ENCODE peak calls at places on chromosome 7, in seven cellular contexts. S is hepatocyte; L is fibroblast of lung; Z is CD8-positive, alpha-beta T cell; R is ovary; H is foreskin keratinocyte; X is mammary epithelial cell. F is an unnamed sample.

GRCh38 chr7:80087051-80087767 is 47.4 kb upstream of the GNAI1 start:
- DNase-seq in S (no peak), L (peak), Z (no peak), R (no peak), H (peak), X (no peak), F (no peak)

GRCh38 chr7:132709971-132710567 is 133.8 kb upstream of the PLXNA4 start:
- DNase-seq in S (peak), L (peak), Z (no peak), R (no peak), H (peak), X (peak), F (no peak)

GRCh38 chr7:158683541-158683940 is 21.1 kb downstream of the NCAPG2 start:
- DNase-seq in S (no peak), L (peak), Z (no peak), R (no peak), H (no peak), X (no peak), F (no peak)

GRCh38 chr7:117083648-117084047 is 130.3 kb downstream of the ST7 start:
- DNase-seq in S (no peak), L (no peak), Z (no peak), R (no peak), H (no peak), X (no peak), F (no peak)

GRCh38 chr7:5671053-5671452 is 110.4 kb downstream of the RNF216 start:
- DNase-seq in S (no peak), L (no peak), Z (no peak), R (no peak), H (peak), X (peak), F (no peak)

GRCh38 chr7:20114463-20114862 is 102.7 kb downstream of the MACC1 start:
- DNase-seq in S (peak), L (peak), Z (no peak), R (no peak), H (no peak), X (no peak), F (no peak)

GRCh38 chr7:28135296-28135695 is 45.3 kb downstream of the JAZF1 start:
- DNase-seq in S (no peak), L (peak), Z (no peak), R (no peak), H (no peak), X (no peak), F (no peak)

GRCh38 chr7:96710544-96710943 is 898 bp upstream of the SEM1 start:
- DNase-seq in S (no peak), L (no peak), Z (no peak), R (no peak), H (peak), X (no peak), F (no peak)

GRCh38 chr7:70707823-70708243 is 424.1 kb upstream of the GALNT17 start:
- DNase-seq in S (no peak), L (peak), Z (no peak), R (no peak), H (no peak), X (no peak), F (no peak)

GRCh38 chr7:135213831-135214230 is 2.5 kb upstream of the WDR91 start:
- DNase-seq in S (no peak), L (no peak), Z (no peak), R (no peak), H (peak), X (peak), F (no peak)

GRCh38 chr7:102098986-102099385 is 187.7 kb upstream of the SH2B2 start:
- DNase-seq in S (no peak), L (no peak), Z (no peak), R (no peak), H (no peak), X (no peak), F (no peak)

GRCh38 chr7:46626261-46627037 is 705.4 kb upstream of the IGFBP3 start:
- DNase-seq in S (no peak), L (no peak), Z (no peak), R (no peak), H (no peak), X (no peak), F (no peak)

GRCh38 chr7:46630031-46630430 is 709.0 kb upstream of the IGFBP3 start:
- DNase-seq in S (peak), L (peak), Z (no peak), R (no peak), H (no peak), X (no peak), F (no peak)

GRCh38 chr7:46625032-46625431 is 704.0 kb upstream of the IGFBP3 start:
- DNase-seq in S (no peak), L (no peak), Z (no peak), R (no peak), H (no peak), X (no peak), F (no peak)

GRCh38 chr7:46628389-46628788 is 707.3 kb upstream of the IGFBP3 start:
- DNase-seq in S (no peak), L (no peak), Z (no peak), R (no peak), H (no peak), X (no peak), F (no peak)

GRCh38 chr7:46627038-46627315 is 705.9 kb upstream of the IGFBP3 start:
- DNase-seq in S (no peak), L (peak), Z (no peak), R (no peak), H (no peak), X (no peak), F (no peak)
- H3K27ac ChIP-seq in S (peak), L (no peak), Z (no peak), R (no peak), H (no peak), X (no peak), F (no peak)

GRCh38 chr7:44099669-44100068 is 4.5 kb upstream of the AEBP1 start:
- DNase-seq in S (no peak), L (no peak), Z (no peak), R (no peak), H (no peak), X (no peak), F (no peak)
- H3K27ac ChIP-seq in S (no peak), L (no peak), Z (no peak), R (no peak), H (no peak), X (no peak), F (no peak)

DNA sequence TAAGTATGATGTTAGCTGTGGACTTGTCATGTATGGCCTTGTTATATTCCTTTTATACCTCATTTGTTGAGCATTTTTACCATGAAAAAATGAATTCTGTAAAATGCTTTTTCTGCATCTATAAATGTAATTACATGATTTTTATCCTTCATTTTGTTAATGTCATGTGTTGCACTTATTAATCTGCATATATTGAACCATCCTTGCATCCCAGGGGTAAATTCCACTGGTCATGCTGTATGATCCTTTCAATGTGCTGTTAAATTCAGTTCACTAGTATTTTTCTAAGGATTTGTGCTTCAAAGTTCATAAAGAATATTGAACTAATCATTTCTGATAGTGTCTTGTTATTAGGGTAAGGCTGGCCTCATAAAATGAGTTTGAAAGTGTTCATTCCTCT is 31.9 kb upstream of the AHR start:
- DNase-seq in S (no peak), L (no peak), Z (no peak), R (no peak), H (no peak), X (no peak), F (no peak)
- H3K27ac ChIP-seq in S (no peak), L (no peak), Z (no peak), R (no peak), H (no peak), X (no peak), F (no peak)

GRCh38 chr7:563629-564170 is 44.1 kb upstream of the PDGFA start:
- DNase-seq in S (no peak), L (no peak), Z (no peak), R (no peak), H (no peak), X (no peak), F (no peak)

GRCh38 chr7:561631-562393 is 42.2 kb upstream of the PDGFA start:
- DNase-seq in S (no peak), L (no peak), Z (no peak), R (peak), H (no peak), X (no peak), F (no peak)

GRCh38 chr7:562789-563628 is 43.4 kb upstream of the PDGFA start:
- DNase-seq in S (no peak), L (no peak), Z (no peak), R (no peak), H (no peak), X (no peak), F (no peak)

GRCh38 chr7:560966-561630 is 41.5 kb upstream of the PDGFA start:
- DNase-seq in S (no peak), L (no peak), Z (no peak), R (no peak), H (no peak), X (no peak), F (no peak)

DNA sequence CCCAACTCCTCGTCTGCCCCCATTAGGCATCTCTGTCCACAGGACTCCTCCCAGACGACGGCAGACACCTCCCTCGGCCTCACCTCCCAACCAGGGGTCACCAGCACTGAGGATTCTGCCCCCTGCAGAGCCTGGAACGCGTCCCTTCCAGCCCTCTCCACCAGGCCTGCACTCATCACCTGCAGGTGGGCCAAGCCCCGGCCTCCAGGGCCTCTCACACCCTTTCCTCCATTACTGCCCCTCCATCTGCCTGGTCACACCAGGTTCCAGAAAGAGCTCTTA is 42.7 kb upstream of the PDGFA start:
- DNase-seq in S (no peak), L (no peak), Z (no peak), R (no peak), H (no peak), X (no peak), F (no peak)
- H3K27ac ChIP-seq in S (no peak), L (no peak), Z (no peak), R (no peak), H (no peak), X (no peak), F (no peak)

GRCh38 chr7:99588868-99589267 is 9.2 kb upstream of the TMEM225B start:
- DNase-seq in S (no peak), L (no peak), Z (no peak), R (no peak), H (no peak), X (no peak), F (no peak)
- H3K27ac ChIP-seq in S (no peak), L (no peak), Z (no peak), R (no peak), H (no peak), X (no peak), F (no peak)

GRCh38 chr7:151225948-151226510 is 976 bp downstream of the ABCF2 start:
- DNase-seq in S (no peak), L (no peak), Z (no peak), R (no peak), H (no peak), X (no peak), F (no peak)
- H3K27ac ChIP-seq in S (no peak), L (peak), Z (peak), R (no peak), H (no peak), X (peak), F (peak)

F was measured in RWPE1.